ENCODE peak calls at places on chromosomes 4 and X, in seven cellular contexts. One of them, this sample, is unnamed.

GRCh38 chrX:123083924-123084323 is 100.2 kb upstream of the GRIA3 start:
- DNase-seq in iPS DF 6.9: no peak
- DNase-seq in WTC11: no peak
- DNase-seq in ELR: no peak
- DNase-seq in stimulated activated CD4-positive, alpha-beta T cell treated with anti-CD3 and anti-CD28 coated beads, Interleukin-2, amount 100 ng/mL, for 4 hours: no peak
- DNase-seq in amniotic epithelial cell: peak
- DNase-seq in NCI-H187 treated with DMSO at 0.1 percent for 48 hours: no peak
- DNase-seq in this sample: no peak

GRCh38 chr4:54091637-54092404 is 8.1 kb upstream of the GSX2 start:
- DNase-seq in iPS DF 6.9: no peak
- DNase-seq in WTC11: no peak
- DNase-seq in ELR: peak
- DNase-seq in stimulated activated CD4-positive, alpha-beta T cell treated with anti-CD3 and anti-CD28 coated beads, Interleukin-2, amount 100 ng/mL, for 4 hours: peak
- DNase-seq in amniotic epithelial cell: peak
- DNase-seq in NCI-H187 treated with DMSO at 0.1 percent for 48 hours: peak
- DNase-seq in this sample: peak

GRCh38 chr4:87078987-87079469 is 141.4 kb downstream of the KLHL8 start:
- DNase-seq in iPS DF 6.9: no peak
- DNase-seq in WTC11: no peak
- DNase-seq in ELR: no peak
- DNase-seq in stimulated activated CD4-positive, alpha-beta T cell treated with anti-CD3 and anti-CD28 coated beads, Interleukin-2, amount 100 ng/mL, for 4 hours: no peak
- DNase-seq in amniotic epithelial cell: peak
- DNase-seq in NCI-H187 treated with DMSO at 0.1 percent for 48 hours: no peak
- DNase-seq in this sample: peak

GRCh38 chr4:6937748-6938147 is 28.1 kb downstream of the TBC1D14 start:
- DNase-seq in iPS DF 6.9: no peak
- DNase-seq in WTC11: no peak
- DNase-seq in ELR: no peak
- DNase-seq in stimulated activated CD4-positive, alpha-beta T cell treated with anti-CD3 and anti-CD28 coated beads, Interleukin-2, amount 100 ng/mL, for 4 hours: no peak
- DNase-seq in amniotic epithelial cell: no peak
- DNase-seq in NCI-H187 treated with DMSO at 0.1 percent for 48 hours: no peak
- DNase-seq in this sample: no peak

GRCh38 chr4:205097-205756 is 80.9 kb downstream of the ZNF718 start:
- DNase-seq in iPS DF 6.9: no peak
- DNase-seq in WTC11: no peak
- DNase-seq in ELR: no peak
- DNase-seq in stimulated activated CD4-positive, alpha-beta T cell treated with anti-CD3 and anti-CD28 coated beads, Interleukin-2, amount 100 ng/mL, for 4 hours: no peak
- DNase-seq in amniotic epithelial cell: no peak
- DNase-seq in NCI-H187 treated with DMSO at 0.1 percent for 48 hours: no peak
- DNase-seq in this sample: no peak

GRCh38 chr4:5993876-5994811 is 24.1 kb downstream of the C4orf50 start:
- DNase-seq in iPS DF 6.9: no peak
- DNase-seq in WTC11: no peak
- DNase-seq in ELR: no peak
- DNase-seq in stimulated activated CD4-positive, alpha-beta T cell treated with anti-CD3 and anti-CD28 coated beads, Interleukin-2, amount 100 ng/mL, for 4 hours: no peak
- DNase-seq in amniotic epithelial cell: no peak
- DNase-seq in NCI-H187 treated with DMSO at 0.1 percent for 48 hours: no peak
- DNase-seq in this sample: no peak

GRCh38 chr4:62070291-62070852 is 870.2 kb downstream of the ADGRL3 start:
- DNase-seq in iPS DF 6.9: peak
- DNase-seq in WTC11: peak
- DNase-seq in ELR: no peak
- DNase-seq in stimulated activated CD4-positive, alpha-beta T cell treated with anti-CD3 and anti-CD28 coated beads, Interleukin-2, amount 100 ng/mL, for 4 hours: no peak
- DNase-seq in amniotic epithelial cell: no peak
- DNase-seq in NCI-H187 treated with DMSO at 0.1 percent for 48 hours: no peak
- DNase-seq in this sample: peak

GRCh38 chrX:45803383-45803921 is 602.8 kb upstream of the DIPK2B start:
- DNase-seq in iPS DF 6.9: no peak
- DNase-seq in WTC11: no peak
- DNase-seq in ELR: peak
- DNase-seq in stimulated activated CD4-positive, alpha-beta T cell treated with anti-CD3 and anti-CD28 coated beads, Interleukin-2, amount 100 ng/mL, for 4 hours: peak
- DNase-seq in amniotic epithelial cell: peak
- DNase-seq in NCI-H187 treated with DMSO at 0.1 percent for 48 hours: no peak
- DNase-seq in this sample: peak

GRCh38 chr4:170025523-170026252 is 507 bp downstream of the MFAP3L start:
- DNase-seq in iPS DF 6.9: no peak
- DNase-seq in WTC11: peak
- DNase-seq in ELR: no peak
- DNase-seq in stimulated activated CD4-positive, alpha-beta T cell treated with anti-CD3 and anti-CD28 coated beads, Interleukin-2, amount 100 ng/mL, for 4 hours: peak
- DNase-seq in amniotic epithelial cell: no peak
- DNase-seq in NCI-H187 treated with DMSO at 0.1 percent for 48 hours: no peak
- DNase-seq in this sample: peak

GRCh38 chr4:174071591-174071990 is 211.9 kb downstream of the FBXO8 start:
- DNase-seq in iPS DF 6.9: no peak
- DNase-seq in WTC11: no peak
- DNase-seq in ELR: no peak
- DNase-seq in stimulated activated CD4-positive, alpha-beta T cell treated with anti-CD3 and anti-CD28 coated beads, Interleukin-2, amount 100 ng/mL, for 4 hours: no peak
- DNase-seq in amniotic epithelial cell: peak
- DNase-seq in NCI-H187 treated with DMSO at 0.1 percent for 48 hours: no peak
- DNase-seq in this sample: no peak

GRCh38 chrX:30065226-30065625 is 150.1 kb upstream of the MAGEB2 start:
- DNase-seq in iPS DF 6.9: no peak
- DNase-seq in WTC11: no peak
- DNase-seq in ELR: peak
- DNase-seq in stimulated activated CD4-positive, alpha-beta T cell treated with anti-CD3 and anti-CD28 coated beads, Interleukin-2, amount 100 ng/mL, for 4 hours: no peak
- DNase-seq in amniotic epithelial cell: peak
- DNase-seq in NCI-H187 treated with DMSO at 0.1 percent for 48 hours: no peak
- DNase-seq in this sample: peak

GRCh38 chr4:134337584-134337983 is 136.0 kb upstream of the PABPC4L start:
- DNase-seq in iPS DF 6.9: no peak
- DNase-seq in WTC11: no peak
- DNase-seq in ELR: no peak
- DNase-seq in stimulated activated CD4-positive, alpha-beta T cell treated with anti-CD3 and anti-CD28 coated beads, Interleukin-2, amount 100 ng/mL, for 4 hours: no peak
- DNase-seq in amniotic epithelial cell: no peak
- DNase-seq in NCI-H187 treated with DMSO at 0.1 percent for 48 hours: no peak
- DNase-seq in this sample: peak

GRCh38 chrX:151790421-151791160 is 56.0 kb downstream of the CNGA2 start:
- DNase-seq in iPS DF 6.9: no peak
- DNase-seq in WTC11: no peak
- DNase-seq in ELR: no peak
- DNase-seq in stimulated activated CD4-positive, alpha-beta T cell treated with anti-CD3 and anti-CD28 coated beads, Interleukin-2, amount 100 ng/mL, for 4 hours: no peak
- DNase-seq in amniotic epithelial cell: peak
- DNase-seq in NCI-H187 treated with DMSO at 0.1 percent for 48 hours: no peak
- DNase-seq in this sample: no peak

GRCh38 chr4:87492617-87493016 is 36.6 kb downstream of the SPARCL1 start:
- DNase-seq in iPS DF 6.9: no peak
- DNase-seq in WTC11: no peak
- DNase-seq in ELR: no peak
- DNase-seq in stimulated activated CD4-positive, alpha-beta T cell treated with anti-CD3 and anti-CD28 coated beads, Interleukin-2, amount 100 ng/mL, for 4 hours: no peak
- DNase-seq in amniotic epithelial cell: no peak
- DNase-seq in NCI-H187 treated with DMSO at 0.1 percent for 48 hours: no peak
- DNase-seq in this sample: no peak

GRCh38 chr4:98601719-98602118 is 56.7 kb downstream of the TSPAN5 start:
- DNase-seq in iPS DF 6.9: no peak
- DNase-seq in WTC11: no peak
- DNase-seq in ELR: peak
- DNase-seq in stimulated activated CD4-positive, alpha-beta T cell treated with anti-CD3 and anti-CD28 coated beads, Interleukin-2, amount 100 ng/mL, for 4 hours: peak
- DNase-seq in amniotic epithelial cell: no peak
- DNase-seq in NCI-H187 treated with DMSO at 0.1 percent for 48 hours: no peak
- DNase-seq in this sample: peak

GRCh38 chrX:120358687-120359086 is 3.2 kb upstream of the ATP1B4 start:
- DNase-seq in iPS DF 6.9: no peak
- DNase-seq in WTC11: no peak
- DNase-seq in ELR: peak
- DNase-seq in stimulated activated CD4-positive, alpha-beta T cell treated with anti-CD3 and anti-CD28 coated beads, Interleukin-2, amount 100 ng/mL, for 4 hours: peak
- DNase-seq in amniotic epithelial cell: no peak
- DNase-seq in NCI-H187 treated with DMSO at 0.1 percent for 48 hours: no peak
- DNase-seq in this sample: peak

GRCh38 chrX:124860736-124861135 is 458.9 kb upstream of the TEX13C start:
- DNase-seq in iPS DF 6.9: no peak
- DNase-seq in WTC11: no peak
- DNase-seq in ELR: no peak
- DNase-seq in stimulated activated CD4-positive, alpha-beta T cell treated with anti-CD3 and anti-CD28 coated beads, Interleukin-2, amount 100 ng/mL, for 4 hours: no peak
- DNase-seq in amniotic epithelial cell: no peak
- DNase-seq in NCI-H187 treated with DMSO at 0.1 percent for 48 hours: no peak
- DNase-seq in this sample: no peak

GRCh38 chr4:2425386-2426068 is 6.8 kb downstream of the CFAP99 start:
- DNase-seq in iPS DF 6.9: no peak
- DNase-seq in WTC11: no peak
- DNase-seq in ELR: no peak
- DNase-seq in stimulated activated CD4-positive, alpha-beta T cell treated with anti-CD3 and anti-CD28 coated beads, Interleukin-2, amount 100 ng/mL, for 4 hours: no peak
- DNase-seq in amniotic epithelial cell: no peak
- DNase-seq in NCI-H187 treated with DMSO at 0.1 percent for 48 hours: no peak
- DNase-seq in this sample: no peak

GRCh38 chrX:103831342-103831802 is 685 bp downstream of the RAB9B start:
- DNase-seq in iPS DF 6.9: no peak
- DNase-seq in WTC11: no peak
- DNase-seq in ELR: no peak
- DNase-seq in stimulated activated CD4-positive, alpha-beta T cell treated with anti-CD3 and anti-CD28 coated beads, Interleukin-2, amount 100 ng/mL, for 4 hours: no peak
- DNase-seq in amniotic epithelial cell: no peak
- DNase-seq in NCI-H187 treated with DMSO at 0.1 percent for 48 hours: no peak
- DNase-seq in this sample: peak

GRCh38 chrX:103376979-103377324 is 614 bp downstream of the BEX3 start:
- DNase-seq in iPS DF 6.9: no peak
- DNase-seq in WTC11: peak
- DNase-seq in ELR: peak
- DNase-seq in stimulated activated CD4-positive, alpha-beta T cell treated with anti-CD3 and anti-CD28 coated beads, Interleukin-2, amount 100 ng/mL, for 4 hours: no peak
- DNase-seq in amniotic epithelial cell: no peak
- DNase-seq in NCI-H187 treated with DMSO at 0.1 percent for 48 hours: no peak
- DNase-seq in this sample: no peak

GRCh38 chr4:54547299-54548097 is 110.3 kb upstream of the KIT start:
- DNase-seq in iPS DF 6.9: no peak
- DNase-seq in WTC11: no peak
- DNase-seq in ELR: no peak
- DNase-seq in stimulated activated CD4-positive, alpha-beta T cell treated with anti-CD3 and anti-CD28 coated beads, Interleukin-2, amount 100 ng/mL, for 4 hours: no peak
- DNase-seq in amniotic epithelial cell: no peak
- DNase-seq in NCI-H187 treated with DMSO at 0.1 percent for 48 hours: no peak
- DNase-seq in this sample: peak

GRCh38 chr4:54568184-54568583 is 89.6 kb upstream of the KIT start:
- DNase-seq in iPS DF 6.9: no peak
- DNase-seq in WTC11: no peak
- DNase-seq in ELR: peak
- DNase-seq in stimulated activated CD4-positive, alpha-beta T cell treated with anti-CD3 and anti-CD28 coated beads, Interleukin-2, amount 100 ng/mL, for 4 hours: no peak
- DNase-seq in amniotic epithelial cell: peak
- DNase-seq in NCI-H187 treated with DMSO at 0.1 percent for 48 hours: no peak
- DNase-seq in this sample: peak

GRCh38 chr4:182427530-182427929 is 184.3 kb downstream of the TENM3 start:
- DNase-seq in iPS DF 6.9: no peak
- DNase-seq in WTC11: no peak
- DNase-seq in ELR: peak
- DNase-seq in stimulated activated CD4-positive, alpha-beta T cell treated with anti-CD3 and anti-CD28 coated beads, Interleukin-2, amount 100 ng/mL, for 4 hours: no peak
- DNase-seq in amniotic epithelial cell: peak
- DNase-seq in NCI-H187 treated with DMSO at 0.1 percent for 48 hours: no peak
- DNase-seq in this sample: no peak

GRCh38 chrX:56057325-56057724 is 174.8 kb upstream of the KLF8 start:
- DNase-seq in iPS DF 6.9: no peak
- DNase-seq in WTC11: no peak
- DNase-seq in ELR: no peak
- DNase-seq in stimulated activated CD4-positive, alpha-beta T cell treated with anti-CD3 and anti-CD28 coated beads, Interleukin-2, amount 100 ng/mL, for 4 hours: no peak
- DNase-seq in amniotic epithelial cell: no peak
- DNase-seq in NCI-H187 treated with DMSO at 0.1 percent for 48 hours: no peak
- DNase-seq in this sample: no peak

GRCh38 chr4:80197601-80198444 is 520 bp downstream of the PRDM8 start:
- DNase-seq in iPS DF 6.9: no peak
- DNase-seq in WTC11: peak
- DNase-seq in ELR: peak
- DNase-seq in stimulated activated CD4-positive, alpha-beta T cell treated with anti-CD3 and anti-CD28 coated beads, Interleukin-2, amount 100 ng/mL, for 4 hours: no peak
- DNase-seq in amniotic epithelial cell: no peak
- DNase-seq in NCI-H187 treated with DMSO at 0.1 percent for 48 hours: no peak
- DNase-seq in this sample: no peak

GRCh38 chrX:48086119-48086518 is 14.7 kb upstream of the ZNF630 start:
- DNase-seq in iPS DF 6.9: no peak
- DNase-seq in WTC11: no peak
- DNase-seq in ELR: no peak
- DNase-seq in stimulated activated CD4-positive, alpha-beta T cell treated with anti-CD3 and anti-CD28 coated beads, Interleukin-2, amount 100 ng/mL, for 4 hours: no peak
- DNase-seq in amniotic epithelial cell: peak
- DNase-seq in NCI-H187 treated with DMSO at 0.1 percent for 48 hours: no peak
- DNase-seq in this sample: peak

GRCh38 chrX:68254738-68255645 is 178.3 kb downstream of the OPHN1 start:
- DNase-seq in iPS DF 6.9: no peak
- DNase-seq in WTC11: no peak
- DNase-seq in ELR: no peak
- DNase-seq in stimulated activated CD4-positive, alpha-beta T cell treated with anti-CD3 and anti-CD28 coated beads, Interleukin-2, amount 100 ng/mL, for 4 hours: no peak
- DNase-seq in amniotic epithelial cell: no peak
- DNase-seq in NCI-H187 treated with DMSO at 0.1 percent for 48 hours: no peak
- DNase-seq in this sample: peak

GRCh38 chrX:154325541-154325940 is 29.9 kb downstream of the TKTL1 start:
- DNase-seq in iPS DF 6.9: no peak
- DNase-seq in WTC11: no peak
- DNase-seq in ELR: no peak
- DNase-seq in stimulated activated CD4-positive, alpha-beta T cell treated with anti-CD3 and anti-CD28 coated beads, Interleukin-2, amount 100 ng/mL, for 4 hours: no peak
- DNase-seq in amniotic epithelial cell: no peak
- DNase-seq in NCI-H187 treated with DMSO at 0.1 percent for 48 hours: no peak
- DNase-seq in this sample: no peak

GRCh38 chr4:132101526-132101925 is 1047.6 kb upstream of the PCDH10 start:
- DNase-seq in iPS DF 6.9: no peak
- DNase-seq in WTC11: no peak
- DNase-seq in ELR: peak
- DNase-seq in stimulated activated CD4-positive, alpha-beta T cell treated with anti-CD3 and anti-CD28 coated beads, Interleukin-2, amount 100 ng/mL, for 4 hours: no peak
- DNase-seq in amniotic epithelial cell: peak
- DNase-seq in NCI-H187 treated with DMSO at 0.1 percent for 48 hours: no peak
- DNase-seq in this sample: no peak

GRCh38 chrX:121195719-121196118 is 148.3 kb downstream of the GLUD2 start:
- DNase-seq in iPS DF 6.9: no peak
- DNase-seq in WTC11: no peak
- DNase-seq in ELR: no peak
- DNase-seq in stimulated activated CD4-positive, alpha-beta T cell treated with anti-CD3 and anti-CD28 coated beads, Interleukin-2, amount 100 ng/mL, for 4 hours: no peak
- DNase-seq in amniotic epithelial cell: no peak
- DNase-seq in NCI-H187 treated with DMSO at 0.1 percent for 48 hours: no peak
- DNase-seq in this sample: no peak

GRCh38 chrX:13864264-13864663 is 47.4 kb upstream of the GPM6B start:
- DNase-seq in iPS DF 6.9: no peak
- DNase-seq in WTC11: no peak
- DNase-seq in ELR: no peak
- DNase-seq in stimulated activated CD4-positive, alpha-beta T cell treated with anti-CD3 and anti-CD28 coated beads, Interleukin-2, amount 100 ng/mL, for 4 hours: no peak
- DNase-seq in amniotic epithelial cell: no peak
- DNase-seq in NCI-H187 treated with DMSO at 0.1 percent for 48 hours: no peak
- DNase-seq in this sample: no peak

GRCh38 chr4:26201119-26201518 is 119.7 kb upstream of the RBPJ start:
- DNase-seq in iPS DF 6.9: no peak
- DNase-seq in WTC11: no peak
- DNase-seq in ELR: no peak
- DNase-seq in stimulated activated CD4-positive, alpha-beta T cell treated with anti-CD3 and anti-CD28 coated beads, Interleukin-2, amount 100 ng/mL, for 4 hours: no peak
- DNase-seq in amniotic epithelial cell: no peak
- DNase-seq in NCI-H187 treated with DMSO at 0.1 percent for 48 hours: no peak
- DNase-seq in this sample: peak

GRCh38 chr4:8502836-8503585 is 62.4 kb downstream of the TRMT44 start:
- DNase-seq in iPS DF 6.9: no peak
- DNase-seq in WTC11: no peak
- DNase-seq in ELR: no peak
- DNase-seq in stimulated activated CD4-positive, alpha-beta T cell treated with anti-CD3 and anti-CD28 coated beads, Interleukin-2, amount 100 ng/mL, for 4 hours: no peak
- DNase-seq in amniotic epithelial cell: no peak
- DNase-seq in NCI-H187 treated with DMSO at 0.1 percent for 48 hours: no peak
- DNase-seq in this sample: peak

This sample was measured in kidney tubule cell.